ENCODE peak calls at places on chromosomes 5 and 9, in five cellular contexts. D, V, R, Z and A are unnamed samples.

GRCh38 chr5:132202711-132203463 is 24.8 kb downstream of the P4HA2 start:
- DNase-seq in D (no peak), V (no peak), R (no peak), Z (peak; percentile 10), A (no peak)

GRCh38 chr5:177576169-177576568 is 15.8 kb upstream of the TMED9 start:
- DNase-seq in D (no peak), V (no peak), R (no peak), Z (no peak), A (no peak)

GRCh38 chr5:173291722-173292658 is 36.2 kb downstream of the STC2 start:
- DNase-seq in D (peak; percentile 45), V (no peak), R (no peak), Z (peak; percentile 38), A (no peak)

GRCh38 chr5:159412284-159413046 is 82.2 kb upstream of the IL12B start:
- DNase-seq in D (peak; percentile 10), V (no peak), R (peak; percentile 40), Z (no peak), A (peak; percentile 12)

GRCh38 chr9:81871695-81872094 is 56.5 kb upstream of the SPATA31D4 start:
- DNase-seq in D (peak; percentile 70), V (no peak), R (no peak), Z (peak; percentile 88), A (no peak)

GRCh38 chr5:173567548-173567947 is 48.9 kb downstream of the BOD1 start:
- DNase-seq in D (no peak), V (no peak), R (no peak), Z (peak; percentile 48), A (no peak)

GRCh38 chr5:147965712-147966111 is 59.4 kb upstream of the C5orf46 start:
- DNase-seq in D (no peak), V (no peak), R (no peak), Z (no peak), A (no peak)

GRCh38 chr5:5939724-5940370 is 438.5 kb downstream of the MED10 start:
- DNase-seq in D (no peak), V (no peak), R (no peak), Z (no peak), A (no peak)

GRCh38 chr9:113651896-113652295 is 188.4 kb downstream of the RGS3 start:
- DNase-seq in D (no peak), V (no peak), R (no peak), Z (no peak), A (no peak)

GRCh38 chr9:122346478-122347347 is 24.1 kb upstream of the PTGS1 start:
- DNase-seq in D (peak; percentile 31), V (no peak), R (peak; percentile 20), Z (peak; percentile 67), A (no peak)

GRCh38 chr5:7412369-7412768 is 16.4 kb downstream of the ADCY2 start:
- DNase-seq in D (no peak), V (no peak), R (no peak), Z (no peak), A (no peak)

GRCh38 chr5:16675747-16676255 is 59.0 kb upstream of the RETREG1 start:
- DNase-seq in D (no peak), V (no peak), R (no peak), Z (no peak), A (no peak)

GRCh38 chr9:90813011-90813410 is 11.4 kb downstream of the SYK start:
- DNase-seq in D (no peak), V (no peak), R (no peak), Z (no peak), A (no peak)

GRCh38 chr5:123097871-123098735 is 9.1 kb downstream of the PRDM6 start:
- DNase-seq in D (no peak), V (no peak), R (no peak), Z (no peak), A (no peak)

GRCh38 chr9:6460189-6460768 is 47.3 kb downstream of the UHRF2 start:
- DNase-seq in D (no peak), V (no peak), R (no peak), Z (no peak), A (no peak)

GRCh38 chr5:71747182-71747581 is 28.1 kb downstream of the CARTPT start:
- DNase-seq in D (no peak), V (no peak), R (no peak), Z (no peak), A (no peak)

GRCh38 chr9:133532937-133533668 is 1.4 kb upstream of the ADAMTSL2 start:
- DNase-seq in D (peak; percentile 72), V (peak; percentile 68), R (peak; percentile 76), Z (peak; percentile 54), A (no peak)